ENCODE peak calls at places on chromosome 20, in eight cellular contexts. C is esophagus squamous epithelium; V is CD4-positive, alpha-beta T cell; D is GM23338; I is thyroid gland; U is fibroblast of lung; S is heart left ventricle; A is uterus. P is an unnamed sample.

GRCh38 chr20:35146299-35146921 is 726 bp downstream of the EDEM2 start:
- DNase-seq in C (no peak), V (no peak), D (peak), I (peak), U (no peak), S (no peak), A (peak), P (no peak)

GRCh38 chr20:50294164-50295088 is 103.8 kb downstream of the CEBPB start:
- DNase-seq in C (no peak), V (no peak), D (no peak), I (no peak), U (no peak), S (no peak), A (no peak), P (no peak)

GRCh38 chr20:36315545-36316351 is 9.6 kb downstream of the DLGAP4 start:
- DNase-seq in C (no peak), V (peak), D (no peak), I (no peak), U (no peak), S (no peak), A (no peak), P (no peak)

GRCh38 chr20:20487811-20488210 is 119.9 kb downstream of the INSM1 start:
- DNase-seq in C (no peak), V (no peak), D (no peak), I (no peak), U (peak), S (no peak), A (no peak), P (no peak)

GRCh38 chr20:4740774-4741431 is 19.2 kb downstream of the PRND start:
- DNase-seq in C (no peak), V (peak), D (peak), I (peak), U (peak), S (no peak), A (peak), P (no peak)

GRCh38 chr20:60977896-60978295 is 274.2 kb upstream of the CDH4 start:
- DNase-seq in C (no peak), V (no peak), D (no peak), I (peak), U (no peak), S (no peak), A (no peak), P (no peak)

GRCh38 chr20:57501461-57502330 is 23.2 kb downstream of the CTCFL start:
- DNase-seq in C (no peak), V (no peak), D (no peak), I (no peak), U (peak), S (no peak), A (no peak), P (no peak)

GRCh38 chr20:63972312-63973159 is 2.8 kb upstream of the ZNF512B start:
- DNase-seq in C (no peak), V (no peak), D (no peak), I (no peak), U (no peak), S (peak), A (peak), P (peak)

GRCh38 chr20:33431797-33432381 is 11.7 kb downstream of the SNTA1 start:
- DNase-seq in C (no peak), V (no peak), D (no peak), I (peak), U (no peak), S (peak), A (no peak), P (no peak)

GRCh38 chr20:58524814-58525213 is 9.6 kb upstream of the APCDD1L start:
- DNase-seq in C (no peak), V (no peak), D (no peak), I (no peak), U (peak), S (no peak), A (no peak), P (no peak)

GRCh38 chr20:48841861-48842529 is 14.2 kb upstream of the PREX1 start:
- DNase-seq in C (no peak), V (no peak), D (no peak), I (no peak), U (peak), S (no peak), A (no peak), P (no peak)

GRCh38 chr20:58775371-58775770 is 75.3 kb downstream of the GNAS-AS1 start:
- DNase-seq in C (no peak), V (no peak), D (no peak), I (no peak), U (no peak), S (no peak), A (no peak), P (no peak)

GRCh38 chr20:18781509-18781908 is 32.1 kb upstream of the SCP2D1 start:
- DNase-seq in C (no peak), V (no peak), D (no peak), I (no peak), U (no peak), S (no peak), A (no peak), P (no peak)
- H3K27ac ChIP-seq in C (no peak), V (no peak), D (no peak), I (no peak), U (no peak), S (no peak), A (no peak), P (no peak)

GRCh38 chr20:9977629-9978028 is 57.2 kb upstream of the ANKEF1 start:
- DNase-seq in C (no peak), V (no peak), D (no peak), I (no peak), U (peak), S (no peak), A (no peak), P (no peak)
- H3K27ac ChIP-seq in C (no peak), V (no peak), D (no peak), I (no peak), U (no peak), S (no peak), A (no peak), P (no peak)

GRCh38 chr20:44716309-44717106 is 1.3 kb downstream of the CCN5 start:
- DNase-seq in C (no peak), V (no peak), D (no peak), I (no peak), U (no peak), S (no peak), A (no peak), P (no peak)

GRCh38 chr20:44714102-44714700 is 968 bp upstream of the CCN5 start:
- DNase-seq in C (no peak), V (no peak), D (no peak), I (peak), U (no peak), S (no peak), A (no peak), P (no peak)

GRCh38 chr20:44714701-44715494 is at the start of gene CCN5:
- DNase-seq in C (peak), V (no peak), D (no peak), I (peak), U (peak), S (peak), A (peak), P (peak)

GRCh38 chr20:44717986-44718385 is 2.8 kb downstream of the CCN5 start:
- DNase-seq in C (no peak), V (no peak), D (peak), I (no peak), U (no peak), S (no peak), A (no peak), P (no peak)

GRCh38 chr20:44715495-44716308 is 533 bp downstream of the CCN5 start:
- DNase-seq in C (no peak), V (no peak), D (no peak), I (no peak), U (no peak), S (peak), A (no peak), P (no peak)
- H3K27ac ChIP-seq in C (peak), V (no peak), D (no peak), I (no peak), U (no peak), S (peak), A (peak), P (peak)

GRCh38 chr20:44203161-44203560 is 7.4 kb downstream of the OSER1 start:
- DNase-seq in C (no peak), V (no peak), D (no peak), I (no peak), U (peak), S (no peak), A (no peak), P (no peak)
- H3K27ac ChIP-seq in C (peak), V (no peak), D (no peak), I (peak), U (peak), S (peak), A (no peak), P (peak)

GRCh38 chr20:16617056-16617455 is 43.8 kb upstream of the KIF16B start:
- DNase-seq in C (no peak), V (no peak), D (no peak), I (no peak), U (no peak), S (no peak), A (no peak), P (no peak)

GRCh38 chr20:16612708-16613107 is 39.5 kb upstream of the KIF16B start:
- DNase-seq in C (no peak), V (no peak), D (no peak), I (no peak), U (no peak), S (peak), A (no peak), P (peak)

GRCh38 chr20:16611832-16612231 is 38.6 kb upstream of the KIF16B start:
- DNase-seq in C (no peak), V (no peak), D (no peak), I (no peak), U (no peak), S (no peak), A (no peak), P (no peak)

GRCh38 chr20:16613954-16614353 is 40.7 kb upstream of the KIF16B start:
- DNase-seq in C (no peak), V (no peak), D (no peak), I (no peak), U (no peak), S (no peak), A (no peak), P (no peak)

GRCh38 chr20:16615199-16615598 is 42.0 kb upstream of the KIF16B start:
- DNase-seq in C (no peak), V (no peak), D (peak), I (no peak), U (peak), S (peak), A (no peak), P (peak)
- H3K27ac ChIP-seq in C (no peak), V (no peak), D (no peak), I (no peak), U (no peak), S (no peak), A (no peak), P (no peak)

DNA sequence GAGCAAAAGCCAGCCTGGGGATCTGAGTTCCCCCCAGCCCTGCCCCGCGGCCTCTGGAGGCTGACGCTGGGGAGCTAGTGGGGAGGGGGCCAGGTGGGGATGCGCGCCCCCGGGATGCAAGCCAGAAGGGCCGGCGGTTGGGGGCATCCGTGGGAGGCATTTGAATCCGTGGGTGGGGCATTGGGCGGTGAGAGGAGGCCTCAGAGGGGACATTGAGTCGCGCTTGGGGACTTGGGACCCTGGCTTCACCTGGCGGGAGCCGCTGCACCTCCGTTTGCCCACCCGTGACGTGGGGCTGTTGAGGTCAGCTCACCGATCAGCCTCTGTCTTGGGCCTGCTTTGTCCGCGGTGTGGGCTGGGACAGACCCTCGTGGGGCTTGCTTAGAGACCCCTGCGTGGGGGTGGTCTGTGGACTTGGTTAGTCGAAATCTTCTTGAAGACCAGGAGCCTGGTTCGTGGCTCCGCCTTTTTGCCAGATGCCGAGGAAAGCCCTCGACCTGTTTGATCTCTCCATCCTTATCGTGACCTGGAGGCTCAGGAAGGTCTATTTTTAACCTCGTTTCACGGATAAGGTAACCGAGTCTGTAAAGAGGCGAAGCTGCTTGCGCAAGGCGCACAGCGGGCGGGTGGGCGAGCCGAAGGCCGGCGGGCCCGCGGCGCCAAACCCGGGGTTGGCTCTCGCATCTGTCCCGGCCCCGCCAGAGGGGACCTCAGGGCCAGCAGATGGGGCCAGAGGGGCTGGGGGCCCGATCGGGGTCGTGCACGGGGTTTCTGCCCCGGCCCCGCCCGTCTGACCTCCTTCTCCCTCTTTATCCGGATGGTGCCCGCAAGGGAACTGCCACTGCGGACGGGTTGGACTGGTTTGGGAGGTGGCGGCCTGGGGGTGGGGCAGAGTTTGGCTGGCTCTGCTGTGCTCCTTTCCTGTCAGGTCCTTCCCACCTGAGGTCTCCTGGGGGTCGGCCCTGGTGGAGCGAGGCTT is 8.3 kb downstream of the FAM110A start:
- DNase-seq in C (no peak), V (no peak), D (peak), I (peak), U (no peak), S (no peak), A (no peak), P (no peak)
- H3K27ac ChIP-seq in C (peak), V (no peak), D (no peak), I (no peak), U (no peak), S (no peak), A (no peak), P (no peak)

DNA sequence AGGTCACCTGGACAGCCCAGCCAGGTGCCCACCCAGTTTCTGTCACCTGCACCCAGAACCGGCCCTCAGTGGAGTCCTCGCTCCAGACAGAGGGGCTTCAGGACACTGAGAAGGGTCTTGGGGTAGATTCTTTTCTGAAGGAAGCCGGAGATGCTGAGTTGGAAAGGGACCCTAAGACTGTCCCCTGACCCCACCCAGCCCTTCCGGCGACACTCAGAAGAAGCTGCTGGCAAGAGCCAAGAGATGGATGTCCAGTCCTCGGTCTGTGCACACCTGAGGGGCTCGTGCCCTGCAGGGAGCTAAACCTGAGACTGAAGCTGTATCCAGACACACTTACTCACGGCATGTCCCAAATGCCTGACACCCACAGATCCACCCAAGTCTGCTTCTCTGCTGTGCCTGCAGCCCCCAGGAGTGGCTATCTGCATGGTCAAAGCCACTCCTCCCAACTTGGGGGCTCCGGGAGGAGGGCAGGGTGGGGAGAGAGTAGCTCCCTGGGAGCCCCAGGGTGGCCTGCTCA is 20.2 kb downstream of the NTSR1 start:
- DNase-seq in C (no peak), V (no peak), D (no peak), I (no peak), U (no peak), S (no peak), A (no peak), P (no peak)
- H3K27ac ChIP-seq in C (no peak), V (no peak), D (no peak), I (no peak), U (no peak), S (no peak), A (no peak), P (no peak)

GRCh38 chr20:10131612-10132345 is 86.9 kb upstream of the SNAP25 start:
- DNase-seq in C (no peak), V (no peak), D (peak), I (peak), U (peak), S (peak), A (peak), P (peak)
- H3K27ac ChIP-seq in C (no peak), V (no peak), D (no peak), I (no peak), U (no peak), S (peak), A (no peak), P (peak)

GRCh38 chr20:15940127-15940526 is 633.1 kb downstream of the KIF16B start:
- DNase-seq in C (no peak), V (no peak), D (no peak), I (no peak), U (no peak), S (no peak), A (no peak), P (no peak)

GRCh38 chr20:15942130-15942529 is 631.1 kb downstream of the KIF16B start:
- DNase-seq in C (no peak), V (no peak), D (no peak), I (no peak), U (peak), S (no peak), A (no peak), P (no peak)

GRCh38 chr20:15931897-15932296 is 641.4 kb downstream of the KIF16B start:
- DNase-seq in C (no peak), V (no peak), D (no peak), I (no peak), U (no peak), S (no peak), A (no peak), P (no peak)

GRCh38 chr20:15938847-15939246 is 634.4 kb downstream of the KIF16B start:
- DNase-seq in C (no peak), V (no peak), D (no peak), I (no peak), U (no peak), S (no peak), A (no peak), P (no peak)

DNA sequence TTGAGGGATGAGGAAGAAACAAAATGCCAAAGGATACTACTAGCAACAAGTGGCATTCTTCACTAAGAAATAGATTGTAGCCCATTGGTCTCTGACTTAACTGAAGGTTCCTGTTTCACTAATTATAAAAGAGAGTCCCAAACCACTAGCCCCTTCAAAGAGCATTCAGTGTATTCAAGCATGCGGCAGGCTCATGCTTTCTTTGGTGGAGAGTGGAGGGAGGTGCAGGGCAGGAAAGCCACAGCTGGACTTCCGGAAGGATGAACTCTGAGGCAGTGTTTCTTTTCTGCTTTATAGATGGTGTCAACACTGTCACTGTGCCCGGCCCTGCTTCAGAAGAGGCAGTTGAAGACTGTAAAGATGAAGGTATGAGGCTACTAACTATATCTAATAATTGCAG is 636.1 kb downstream of the KIF16B start:
- DNase-seq in C (no peak), V (no peak), D (peak), I (no peak), U (no peak), S (no peak), A (no peak), P (no peak)
- H3K27ac ChIP-seq in C (no peak), V (no peak), D (no peak), I (no peak), U (no peak), S (no peak), A (no peak), P (no peak)